ENCODE peak calls at places on chromosome 11, in seven cellular contexts. H is SK-N-SH, N is GM12878, K is K562, W is HCT116, C is HepG2, A is H1. R is an unnamed sample.

GRCh38 chr11:82906236-82906635 is 4.7 kb downstream of the DDIAS start:
- DNase-seq in H (no peak), N (no peak), K (no peak), W (peak), C (peak), A (no peak), R (peak)

GRCh38 chr11:1874406-1875092 is 17.1 kb downstream of the PRR33 start:
- DNase-seq in H (peak), N (no peak), K (no peak), W (no peak), C (no peak), A (no peak), R (no peak)

GRCh38 chr11:48018561-48019229 is 38.3 kb downstream of the PTPRJ start:
- DNase-seq in H (no peak), N (no peak), K (no peak), W (no peak), C (no peak), A (no peak), R (no peak)

GRCh38 chr11:90288207-90288821 is 65.5 kb upstream of the CHORDC1 start:
- DNase-seq in H (peak), N (no peak), K (peak), W (peak), C (peak), A (no peak), R (peak)

GRCh38 chr11:105156231-105156630 is 16.7 kb upstream of the CARD18 start:
- DNase-seq in H (no peak), N (no peak), K (no peak), W (no peak), C (peak), A (no peak), R (no peak)

GRCh38 chr11:70455354-70455753 is 57.0 kb downstream of the CTTN start:
- DNase-seq in H (no peak), N (no peak), K (no peak), W (no peak), C (no peak), A (no peak), R (no peak)

GRCh38 chr11:92415246-92415645 is 190.6 kb downstream of the FAT3 start:
- DNase-seq in H (no peak), N (no peak), K (no peak), W (no peak), C (no peak), A (no peak), R (no peak)

GRCh38 chr11:88523362-88524028 is 186.0 kb upstream of the CTSC start:
- DNase-seq in H (no peak), N (no peak), K (no peak), W (no peak), C (no peak), A (no peak), R (no peak)

GRCh38 chr11:132101861-132102260 is 731.4 kb downstream of the NTM start:
- DNase-seq in H (no peak), N (no peak), K (no peak), W (no peak), C (no peak), A (no peak), R (no peak)

GRCh38 chr11:115425243-115425642 is 79.0 kb downstream of the CADM1 start:
- DNase-seq in H (no peak), N (no peak), K (no peak), W (no peak), C (no peak), A (no peak), R (no peak)

GRCh38 chr11:64661146-64661545 is 61.9 kb downstream of the NRXN2 start:
- DNase-seq in H (no peak), N (no peak), K (no peak), W (no peak), C (no peak), A (no peak), R (no peak)

GRCh38 chr11:27401280-27401679 is 38.3 kb upstream of the CCDC34 start:
- DNase-seq in H (no peak), N (no peak), K (no peak), W (no peak), C (no peak), A (no peak), R (no peak)

GRCh38 chr11:130762342-130763037 is 153.8 kb downstream of the SNX19 start:
- DNase-seq in H (no peak), N (no peak), K (no peak), W (no peak), C (no peak), A (no peak), R (peak)

GRCh38 chr11:18715476-18715875 is 10.5 kb downstream of the IGSF22 start:
- DNase-seq in H (no peak), N (no peak), K (no peak), W (no peak), C (no peak), A (no peak), R (no peak)

GRCh38 chr11:47860526-47860925 is 12.4 kb upstream of the NUP160 start:
- DNase-seq in H (no peak), N (no peak), K (no peak), W (no peak), C (no peak), A (no peak), R (no peak)

GRCh38 chr11:122705396-122705795 is 49.9 kb downstream of the UBASH3B start:
- DNase-seq in H (no peak), N (no peak), K (no peak), W (no peak), C (no peak), A (no peak), R (no peak)

GRCh38 chr11:65786008-65786785 is 666 bp upstream of the OVOL1 start:
- DNase-seq in H (peak), N (no peak), K (no peak), W (no peak), C (no peak), A (no peak), R (peak)

GRCh38 chr11:77082838-77083552 is 16.2 kb downstream of the CAPN5 start:
- DNase-seq in H (peak), N (no peak), K (no peak), W (no peak), C (no peak), A (no peak), R (no peak)

GRCh38 chr11:123255909-123256308 is 60.9 kb upstream of the CLMP start:
- DNase-seq in H (no peak), N (no peak), K (no peak), W (no peak), C (no peak), A (no peak), R (no peak)

GRCh38 chr11:43868852-43869567 is 11.6 kb upstream of the ALKBH3 start:
- DNase-seq in H (no peak), N (peak), K (peak), W (no peak), C (peak), A (no peak), R (no peak)

GRCh38 chr11:2135648-2136201 is 3.5 kb downstream of the IGF2 start:
- DNase-seq in H (no peak), N (no peak), K (no peak), W (no peak), C (no peak), A (no peak), R (no peak)

GRCh38 chr11:74168838-74169237 is 2.0 kb downstream of the C2CD3 start:
- DNase-seq in H (no peak), N (no peak), K (no peak), W (no peak), C (no peak), A (no peak), R (no peak)

GRCh38 chr11:14906614-14907392 is 14.8 kb upstream of the CYP2R1 start:
- DNase-seq in H (peak), N (no peak), K (no peak), W (no peak), C (no peak), A (no peak), R (no peak)

GRCh38 chr11:69922015-69922595 is 102.9 kb upstream of the FGF3 start:
- DNase-seq in H (no peak), N (no peak), K (no peak), W (no peak), C (no peak), A (no peak), R (no peak)

GRCh38 chr11:111975076-111975806 is 38.1 kb downstream of the DIXDC1 start:
- DNase-seq in H (no peak), N (no peak), K (no peak), W (no peak), C (no peak), A (no peak), R (peak)

GRCh38 chr11:88103337-88104206 is 71.7 kb downstream of the RAB38 start:
- DNase-seq in H (peak), N (peak), K (peak), W (peak), C (peak), A (peak), R (peak)

GRCh38 chr11:122733301-122733686 is 77.8 kb downstream of the UBASH3B start:
- DNase-seq in H (no peak), N (no peak), K (no peak), W (no peak), C (no peak), A (no peak), R (peak)

GRCh38 chr11:34890812-34891211 is 25.4 kb downstream of the APIP start:
- DNase-seq in H (peak), N (no peak), K (peak), W (peak), C (peak), A (no peak), R (no peak)

GRCh38 chr11:116984186-116984585 is 114.0 kb downstream of the SIK3 start:
- DNase-seq in H (no peak), N (no peak), K (no peak), W (no peak), C (peak), A (no peak), R (no peak)

GRCh38 chr11:88179141-88179540 is 3.9 kb upstream of the RAB38 start:
- DNase-seq in H (no peak), N (peak), K (no peak), W (no peak), C (no peak), A (no peak), R (no peak)

GRCh38 chr11:126863294-126863997 is 137.1 kb downstream of the KIRREL3 start:
- DNase-seq in H (no peak), N (no peak), K (no peak), W (no peak), C (no peak), A (no peak), R (no peak)

GRCh38 chr11:124837491-124837856 is 27.8 kb upstream of the ROBO3 start:
- DNase-seq in H (peak), N (peak), K (peak), W (peak), C (peak), A (no peak), R (peak)

GRCh38 chr11:115941481-115941993 is 437.3 kb upstream of the CADM1 start:
- DNase-seq in H (no peak), N (no peak), K (peak), W (no peak), C (no peak), A (no peak), R (no peak)

GRCh38 chr11:114183041-114183511 is 113.1 kb upstream of the NNMT start:
- DNase-seq in H (no peak), N (no peak), K (no peak), W (no peak), C (no peak), A (no peak), R (no peak)

GRCh38 chr11:38296211-38296776 is 1698.3 kb upstream of the RAG2 start:
- DNase-seq in H (no peak), N (no peak), K (no peak), W (no peak), C (no peak), A (no peak), R (no peak)
- TF ChIP-seq JUND in H (no peak), N (no peak), K (no peak), W (no peak), C (no peak), A (no peak), R (no peak)

GRCh38 chr11:110432713-110433392 is 3.1 kb downstream of the FDX1 start:
- DNase-seq in H (peak), N (no peak), K (no peak), W (no peak), C (no peak), A (no peak), R (no peak)
- TF ChIP-seq JUND in H (no peak), N (no peak), K (no peak), W (no peak), C (no peak), A (no peak), R (no peak)

GRCh38 chr11:121295246-121296007 is 2.9 kb downstream of the SC5D start:
- DNase-seq in H (no peak), N (no peak), K (no peak), W (no peak), C (peak), A (no peak), R (no peak)

GRCh38 chr11:121291319-121291718 is 1.3 kb upstream of the SC5D start:
- DNase-seq in H (no peak), N (no peak), K (no peak), W (no peak), C (no peak), A (no peak), R (no peak)

GRCh38 chr11:121293276-121293569 is 652 bp downstream of the SC5D start:
- DNase-seq in H (no peak), N (no peak), K (no peak), W (no peak), C (peak), A (no peak), R (no peak)

GRCh38 chr11:121292503-121293275 is at the start of gene SC5D:
- DNase-seq in H (peak), N (peak), K (peak), W (peak), C (peak), A (peak), R (peak)

GRCh38 chr11:121291896-121292502 is 572 bp upstream of the SC5D start:
- DNase-seq in H (peak), N (peak), K (no peak), W (no peak), C (no peak), A (no peak), R (no peak)
- TF ChIP-seq JUND in H (no peak), N (no peak), K (no peak), W (no peak), C (peak), A (no peak), R (no peak)

GRCh38 chr11:8813658-8814057 is 97.3 kb upstream of the AKIP1 start:
- DNase-seq in H (peak), N (no peak), K (peak), W (peak), C (peak), A (peak), R (peak)
- TF ChIP-seq JUND in H (no peak), N (no peak), K (no peak), W (no peak), C (no peak), A (no peak), R (no peak)

DNA sequence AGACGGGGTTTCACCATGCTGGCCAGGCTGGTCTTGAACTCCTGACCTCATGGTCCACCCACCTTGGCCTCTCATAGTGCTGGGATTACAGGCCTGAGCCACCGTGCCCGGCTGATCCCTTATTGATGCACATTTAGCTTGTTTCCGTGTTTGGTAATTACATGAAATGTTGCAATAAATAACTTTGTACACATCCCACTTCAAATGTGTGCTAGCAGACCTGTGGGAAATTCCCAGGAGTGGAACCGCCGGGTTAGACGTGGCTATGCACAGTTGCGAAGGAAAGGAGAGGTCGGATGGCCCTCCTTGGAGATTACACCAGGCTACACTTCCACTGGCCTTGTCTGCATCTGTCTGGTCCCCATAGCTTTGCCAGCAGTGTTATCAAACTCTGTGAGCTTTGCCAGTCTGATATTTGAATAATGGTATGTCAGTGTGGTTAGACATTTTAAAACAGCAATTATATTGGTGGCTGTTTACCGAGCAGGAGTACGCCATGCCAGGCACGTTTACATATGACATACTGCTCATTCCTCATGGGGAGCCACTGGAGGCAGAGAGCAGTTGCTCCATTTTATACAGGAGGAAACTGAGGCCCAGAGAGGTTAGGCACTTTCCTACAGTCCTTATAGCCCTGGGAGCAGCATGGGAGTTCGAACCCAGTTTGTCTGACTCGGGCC is 27.2 kb upstream of the SYT7 start:
- DNase-seq in H (no peak), N (no peak), K (no peak), W (no peak), C (no peak), A (no peak), R (no peak)
- TF ChIP-seq JUND in H (no peak), N (no peak), K (no peak), W (no peak), C (no peak), A (no peak), R (no peak)

GRCh38 chr11:44952082-44952481 is 1.4 kb upstream of the TP53I11 start:
- DNase-seq in H (no peak), N (no peak), K (no peak), W (no peak), C (peak), A (no peak), R (no peak)
- TF ChIP-seq JUND in H (no peak), N (no peak), K (no peak), W (no peak), C (no peak), A (no peak), R (no peak)

DNA sequence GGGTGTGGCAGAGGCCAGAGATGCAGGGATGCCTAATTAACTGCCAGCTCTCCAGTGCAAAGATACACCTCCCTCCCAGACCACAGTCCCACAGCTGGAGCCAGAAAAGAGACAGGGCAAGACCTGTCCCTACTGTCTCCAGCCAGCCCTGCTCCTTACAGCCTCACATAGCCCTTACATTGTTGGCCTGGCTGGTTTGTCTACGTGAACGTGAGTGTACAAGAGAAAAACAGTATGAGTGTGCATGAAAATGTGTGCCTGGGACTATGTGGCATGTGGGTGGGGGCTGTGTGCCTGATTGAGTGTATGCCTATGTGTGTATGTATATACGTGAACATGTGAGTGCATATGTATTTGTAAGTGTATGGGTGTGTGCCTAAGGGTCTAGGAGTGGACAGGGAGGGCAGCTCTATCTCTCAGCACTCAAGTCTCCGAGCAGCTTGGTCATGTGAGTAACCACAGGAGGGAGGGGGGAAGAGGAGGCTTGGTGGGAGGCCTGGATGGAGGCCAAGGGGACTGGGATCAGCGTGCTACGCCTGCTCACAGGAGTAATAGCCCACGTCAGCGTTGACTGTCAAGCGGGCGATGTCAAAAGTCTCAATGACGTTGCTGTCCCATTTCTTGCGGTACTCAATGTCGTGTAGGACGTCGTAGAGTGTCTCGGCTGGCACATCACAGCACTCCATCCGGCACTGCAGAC is 6.6 kb upstream of the ARAP1 start:
- DNase-seq in H (peak), N (no peak), K (peak), W (no peak), C (no peak), A (no peak), R (no peak)
- TF ChIP-seq JUND in H (no peak), N (no peak), K (peak), W (no peak), C (no peak), A (no peak), R (no peak)

R was measured in T47D.